ENCODE peak calls at places on chromosomes 11 and 22, in ten cellular contexts. B, D, P, L, Q, W, A, E, J and X are unnamed samples.

GRCh38 chr22:32904044-32904443 is 102.5 kb downstream of the TIMP3 start:
- DNase-seq in L (no peak), P (no peak), W (no peak), D (no peak), J (peak; percentile 15), E (peak; percentile 71), A (peak; percentile 2), B (peak; percentile 49), Q (no peak), X (peak; percentile 64)

GRCh38 chr11:18650353-18650752 is 16.2 kb upstream of the SPTY2D1 start:
- DNase-seq in W (no peak), L (no peak), J (no peak), B (no peak), D (no peak), A (no peak), P (no peak), Q (no peak), E (no peak), X (no peak)

GRCh38 chr11:32613500-32614151 is 30.0 kb downstream of the EIF3M start:
- DNase-seq in Q (no peak), B (no peak), W (no peak), L (no peak), P (no peak), J (no peak), A (no peak), E (no peak), D (no peak), X (no peak)

GRCh38 chr22:28930357-28931007 is 47.1 kb downstream of the ZNRF3 start:
- DNase-seq in B (no peak), W (no peak), J (no peak), D (no peak), P (no peak), L (no peak), Q (no peak), E (no peak), A (no peak), X (peak; percentile 52)

GRCh38 chr22:18012528-18012927 is 11.8 kb downstream of the MICAL3 start:
- DNase-seq in E (no peak), Q (no peak), P (no peak), L (no peak), B (peak; percentile 60), J (no peak), W (no peak), A (peak; percentile 81), D (no peak), X (no peak)

GRCh38 chr11:393219-394033 is 583 bp upstream of the PKP3 start:
- DNase-seq in A (peak; percentile 94), D (no peak), B (peak; percentile 90), L (peak; percentile 53), Q (no peak), P (no peak), J (peak; percentile 68), E (no peak), W (no peak), X (peak; percentile 76)

GRCh38 chr11:82929121-82929520 is 27.6 kb downstream of the DDIAS start:
- DNase-seq in Q (no peak), B (no peak), E (no peak), A (no peak), J (no peak), P (no peak), L (no peak), W (no peak), D (no peak), X (no peak)

GRCh38 chr11:57901756-57902155 is 121.9 kb upstream of the OR9Q1 start:
- DNase-seq in D (no peak), P (no peak), L (no peak), E (no peak), J (no peak), B (no peak), Q (no peak), W (no peak), A (peak; percentile 47), X (no peak)

DNA sequence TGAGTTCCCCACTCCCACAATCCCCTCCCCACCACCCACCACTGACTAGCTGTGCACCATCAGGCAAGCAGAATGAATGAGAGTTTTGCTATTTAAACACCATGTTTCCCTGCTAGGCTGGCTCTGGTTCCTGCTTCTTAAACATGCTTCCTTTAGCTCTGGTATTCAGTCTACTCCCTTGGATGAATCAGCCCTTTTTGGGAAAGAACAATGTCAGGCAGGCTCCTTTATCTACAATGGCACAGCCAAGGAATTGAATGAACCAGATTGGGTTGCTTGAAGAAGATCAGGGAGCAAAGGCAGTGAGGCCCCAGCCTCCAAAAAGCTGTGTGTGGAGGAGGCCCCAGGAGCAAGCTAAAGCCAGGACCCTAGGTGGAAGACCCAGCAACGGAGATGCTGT is 92.9 kb upstream of the ISX start:
- DNase-seq in Q (no peak), P (no peak), D (no peak), B (no peak), E (no peak), L (no peak), J (no peak), A (no peak), W (no peak), X (no peak)
- H3K27me3 ChIP-seq in Q (no peaks in the 10 kb centered on the region), P (no peaks in the 10 kb centered on the region), D (no peaks in the 10 kb centered on the region), B (no peaks in the 10 kb centered on the region), E (no peaks in the 10 kb centered on the region), L (no peaks in the 10 kb centered on the region), J (peaks cover 3% of the 10 kb centered on the region), A (no peaks in the 10 kb centered on the region), W (no peaks in the 10 kb centered on the region), X (no peaks in the 10 kb centered on the region)

GRCh38 chr22:30422481-30423295 is 2.9 kb upstream of the MTFP1 start:
- DNase-seq in A (peak; percentile 94), J (peak; percentile 78), B (peak; percentile 88), E (peak; percentile 90), L (peak; percentile 66), W (no peak), P (peak; percentile 76), D (no peak), Q (no peak), X (peak; percentile 97)

GRCh38 chr22:30423296-30423958 is 2.1 kb upstream of the MTFP1 start:
- DNase-seq in P (peak; percentile 80), Q (no peak), D (peak; percentile 21), A (no peak), J (peak; percentile 56), L (peak; percentile 78), E (peak; percentile 83), B (peak; percentile 69), W (peak; percentile 93), X (peak; percentile 88)

GRCh38 chr22:30421695-30422480 is 3.7 kb upstream of the MTFP1 start:
- DNase-seq in D (no peak), B (peak; percentile 70), P (no peak), A (peak; percentile 19), E (no peak), J (no peak), Q (no peak), L (no peak), W (no peak), X (peak; percentile 94)

GRCh38 chr22:30423959-30424380 is 1.6 kb upstream of the MTFP1 start:
- DNase-seq in W (peak; percentile 99), A (peak; percentile 98), B (peak; percentile 100), L (peak; percentile 99), Q (peak; percentile 96), P (peak; percentile 100), E (peak; percentile 100), D (peak; percentile 96), J (peak; percentile 99), X (peak; percentile 100)

DNA sequence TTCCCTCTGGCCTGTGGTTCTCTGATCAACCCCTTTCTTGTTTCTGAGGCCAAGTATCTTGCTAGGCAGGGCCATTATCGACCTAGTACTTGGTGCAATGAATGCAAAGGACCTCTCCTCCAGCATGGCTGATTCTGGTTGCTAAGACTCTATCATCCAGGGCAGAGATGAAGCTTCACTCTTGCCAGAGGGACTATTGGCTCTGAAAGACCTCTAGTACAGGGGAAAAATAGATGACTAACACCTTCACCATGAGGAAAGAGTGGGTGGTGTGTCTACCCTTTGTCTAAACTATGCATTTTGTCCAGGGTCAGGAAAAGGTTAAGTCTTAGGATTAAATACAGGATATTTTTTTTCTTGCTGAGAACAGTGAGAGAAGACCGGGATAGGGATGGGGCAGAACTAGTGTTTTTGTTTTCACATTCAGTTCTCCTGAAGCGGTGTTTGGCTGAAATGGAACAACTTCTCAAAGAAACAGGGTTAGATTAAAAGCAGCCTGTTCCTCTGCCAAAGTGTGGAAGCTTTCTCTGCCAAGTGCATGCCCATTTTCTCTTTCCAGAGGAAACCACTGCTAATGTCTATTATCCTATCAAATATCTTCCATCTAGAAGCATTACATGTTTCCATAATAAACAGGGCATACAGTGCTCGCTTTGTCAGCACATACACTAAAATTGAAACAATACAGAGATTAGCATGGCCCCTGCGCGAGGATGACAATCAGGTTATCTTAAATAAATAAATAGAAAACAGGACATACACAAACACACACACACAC is 5.0 kb upstream of the MTFP1 start:
- DNase-seq in L (no peak), B (no peak), D (no peak), Q (no peak), W (no peak), E (no peak), J (no peak), A (peak; percentile 59), P (no peak), X (peak; percentile 31)
- H3K4me1 ChIP-seq in L (peaks cover 44% of the 10 kb centered on the region), B (peaks cover 70% of the 10 kb centered on the region), D (peaks cover 28% of the 10 kb centered on the region), Q (peaks cover 29% of the 10 kb centered on the region), W (peaks cover 24% of the 10 kb centered on the region), E (peaks cover 38% of the 10 kb centered on the region), J (peaks cover 53% of the 10 kb centered on the region), A (peaks cover 46% of the 10 kb centered on the region), P (peaks cover 6% of the 10 kb centered on the region), X (peaks cover 13% of the 10 kb centered on the region)

DNA sequence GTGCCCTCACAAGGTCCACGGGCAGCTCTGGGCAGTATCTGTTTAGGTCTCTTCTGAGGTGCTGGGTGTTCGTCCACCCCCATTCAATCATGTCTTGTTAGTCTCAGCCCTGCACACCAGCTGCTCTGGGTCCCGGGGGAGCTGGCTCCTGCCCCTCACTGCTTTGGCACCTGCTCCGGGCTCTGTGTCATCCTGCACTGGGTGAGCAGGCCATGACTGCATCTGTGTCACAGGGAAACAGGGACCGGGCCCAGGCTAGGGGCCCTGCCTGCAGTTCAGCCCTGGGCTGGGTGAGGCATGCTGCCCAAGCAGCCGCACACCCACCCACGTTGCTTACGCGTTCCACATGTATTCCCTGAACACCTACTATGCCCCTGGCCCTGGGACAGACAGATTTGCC is 43.9 kb downstream of the ELFN2 start:
- DNase-seq in E (no peak), J (no peak), L (no peak), A (no peak), W (no peak), B (no peak), D (no peak), P (no peak), Q (no peak), X (no peak)
- H3K27ac ChIP-seq in E (no peak overlapping the region), J (no peak overlapping the region), L (no peak overlapping the region), A (no peak overlapping the region), W (no peak overlapping the region), B (no peak overlapping the region), D (no peak overlapping the region), P (no peak overlapping the region), Q (no peak overlapping the region), X (no peak overlapping the region)

GRCh38 chr22:27870234-27871191 is 48.5 kb downstream of the PITPNB start:
- DNase-seq in W (no peak), P (no peak), L (no peak), Q (no peak), D (no peak), B (peak; percentile 59), E (no peak), J (no peak), A (no peak), X (peak; percentile 58)

GRCh38 chr22:27872488-27872887 is 46.6 kb downstream of the PITPNB start:
- DNase-seq in Q (no peak), A (no peak), J (no peak), B (no peak), E (no peak), L (no peak), D (no peak), W (no peak), P (no peak), X (no peak)

GRCh38 chr22:27868738-27869282 is 50.2 kb downstream of the PITPNB start:
- DNase-seq in W (no peak), A (no peak), E (no peak), P (no peak), B (peak; percentile 32), J (no peak), Q (no peak), L (no peak), D (no peak), X (peak; percentile 34)

GRCh38 chr22:27873476-27873875 is 45.6 kb downstream of the PITPNB start:
- DNase-seq in A (no peak), B (no peak), L (no peak), E (no peak), P (peak; percentile 58), Q (no peak), J (no peak), W (no peak), D (no peak), X (no peak)

DNA sequence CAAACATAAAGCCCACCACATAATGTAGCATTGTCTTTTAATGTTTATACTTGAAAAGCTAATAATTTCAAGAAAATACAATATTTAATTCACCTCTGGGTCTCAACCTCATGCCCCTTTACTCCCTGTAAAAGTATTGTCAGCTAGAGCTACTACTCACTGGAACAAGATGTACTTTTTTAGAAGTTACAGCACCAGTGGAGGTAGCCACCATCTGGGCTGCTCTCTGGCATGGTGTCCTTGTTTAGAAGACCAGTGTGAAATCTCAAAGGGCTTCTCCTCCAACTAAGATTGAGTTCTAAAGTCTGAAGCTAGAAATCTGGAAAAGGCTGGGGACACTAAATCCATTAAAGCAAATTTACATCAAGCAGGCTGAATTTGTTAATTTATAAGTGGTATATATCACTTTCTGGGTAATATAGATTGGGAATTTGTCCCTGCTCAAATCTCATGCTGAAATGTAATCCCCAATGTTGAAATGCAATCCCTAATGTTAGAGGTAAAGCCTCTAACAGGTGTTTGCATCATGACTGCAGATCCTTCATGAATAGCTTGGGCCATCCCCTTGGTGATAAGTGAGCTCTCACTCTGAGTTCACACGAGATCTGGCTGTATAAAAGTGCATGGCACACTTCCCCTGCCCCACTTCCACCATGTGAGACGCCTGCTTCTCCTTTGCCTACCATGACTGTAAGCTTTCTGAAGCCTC is 47.6 kb downstream of the PITPNB start:
- DNase-seq in P (no peak), L (no peak), E (no peak), W (no peak), J (no peak), D (no peak), Q (no peak), A (no peak), B (no peak), X (no peak)
- H3K27me3 ChIP-seq in P (no peaks in the 10 kb centered on the region), L (no peaks in the 10 kb centered on the region), E (no peaks in the 10 kb centered on the region), W (no peaks in the 10 kb centered on the region), J (no peaks in the 10 kb centered on the region), D (no peaks in the 10 kb centered on the region), Q (no peaks in the 10 kb centered on the region), A (no peaks in the 10 kb centered on the region), B (no peaks in the 10 kb centered on the region), X (no peaks in the 10 kb centered on the region)